ENCODE peak calls at places on chromosomes 7 and 10, in five cellular contexts. T, W, P, Y and I are unnamed samples.
A peak's percentile ranks its signal among the peaks of the same experiment; 100 is the strongest.

GRCh38 chr10:6347391-6347951 is 144.7 kb downstream of the PFKFB3 start:
- DNase-seq in T (no peak), Y (no peak), W (peak; percentile 75), P (no peak), I (peak; percentile 63)

GRCh38 chr7:33192695-33193291 is 63.4 kb downstream of the BBS9 start:
- DNase-seq in W (no peak), T (no peak), P (no peak), Y (no peak), I (no peak)

GRCh38 chr10:12540341-12540781 is 191.0 kb downstream of the CAMK1D start:
- DNase-seq in T (no peak), P (no peak), Y (no peak), W (no peak), I (no peak)

GRCh38 chr10:14904316-14904732 is 25.7 kb downstream of the SUV39H2 start:
- DNase-seq in W (no peak), Y (peak; percentile 43), P (no peak), T (peak; percentile 30), I (no peak)

GRCh38 chr7:125195156-125195555 is 265.5 kb upstream of the POT1 start:
- DNase-seq in W (no peak), P (no peak), Y (no peak), T (no peak), I (no peak)

GRCh38 chr7:30225863-30226361 is 58.5 kb upstream of the ZNRF2 start:
- DNase-seq in P (peak; percentile 63), W (no peak), T (peak; percentile 87), Y (peak; percentile 32), I (no peak)

GRCh38 chr10:91220954-91221696 is 662 bp downstream of the PCGF5 start:
- DNase-seq in Y (no peak), P (peak; percentile 19), T (peak; percentile 41), W (no peak), I (no peak)

GRCh38 chr7:92633211-92633906 is 43.2 kb upstream of the FAM133B start:
- DNase-seq in W (no peak), Y (no peak), P (peak; percentile 23), T (no peak), I (no peak)

GRCh38 chr10:107814865-107815487 is 650.5 kb upstream of the SORCS1 start:
- DNase-seq in P (peak; percentile 38), W (no peak), Y (peak; percentile 54), T (peak; percentile 76), I (no peak)

GRCh38 chr10:114491933-114492332 is 87.6 kb upstream of the AFAP1L2 start:
- DNase-seq in T (no peak), Y (no peak), W (no peak), P (peak; percentile 67), I (no peak)

GRCh38 chr10:66378117-66378876 is 547.5 kb upstream of the LRRTM3 start:
- DNase-seq in Y (no peak), T (no peak), W (no peak), P (no peak), I (no peak)

GRCh38 chr10:63593576-63593975 is 72.4 kb downstream of the REEP3 start:
- DNase-seq in T (no peak), P (no peak), Y (no peak), W (no peak), I (no peak)

GRCh38 chr7:121872831-121873764 is at the start of gene PTPRZ1:
- DNase-seq in P (peak; percentile 3), T (peak; percentile 73), Y (peak; percentile 68), W (no peak), I (no peak)

GRCh38 chr10:79069325-79070090 is 742 bp downstream of the ZMIZ1 start:
- DNase-seq in Y (peak; percentile 73), T (peak; percentile 46), P (peak; percentile 67), W (peak; percentile 67), I (no peak)

GRCh38 chr10:28179490-28180099 is 123.3 kb downstream of the MPP7 start:
- DNase-seq in T (peak; percentile 59), W (no peak), Y (peak; percentile 23), P (peak; percentile 21), I (peak; percentile 8)

GRCh38 chr7:8261711-8262695 is at the start of gene ICA1:
- DNase-seq in Y (peak; percentile 90), P (peak; percentile 80), T (peak; percentile 82), W (no peak), I (no peak)

GRCh38 chr10:98138031-98138430 is 3.6 kb downstream of the R3HCC1L start:
- DNase-seq in P (no peak), Y (no peak), T (no peak), W (no peak), I (no peak)
- TF ChIP-seq CTCF in P (no peak), Y (no peak), T (no peak), W (no peak), I (no peak)

DNA sequence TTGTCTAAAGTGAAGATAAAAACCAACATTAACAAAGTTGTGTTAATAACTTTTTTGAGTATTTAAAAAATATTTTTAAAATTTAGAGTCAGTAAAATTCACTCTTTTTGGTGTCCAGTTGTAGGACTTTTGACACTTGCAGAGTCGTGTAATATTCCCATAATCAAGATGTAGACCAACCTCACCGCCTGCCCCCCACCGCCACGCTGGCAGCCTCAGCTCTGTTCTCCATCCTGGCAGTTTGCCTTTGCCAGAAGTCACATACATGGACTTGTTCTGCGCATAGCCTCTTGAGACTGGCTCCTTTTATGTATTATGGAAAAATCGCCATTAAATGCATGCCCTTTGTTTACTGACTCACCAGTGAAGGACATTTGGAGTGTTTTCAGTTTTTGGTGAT is 27.3 kb upstream of the SYCE1 start:
- DNase-seq in Y (no peak), W (no peak), P (no peak), T (no peak), I (no peak)
- H3K9me3 ChIP-seq in Y (no peaks in the 10 kb centered on the region), W (no peaks in the 10 kb centered on the region), P (no peaks in the 10 kb centered on the region), T (peaks cover 4% of the 10 kb centered on the region), I (no peaks in the 10 kb centered on the region)

DNA sequence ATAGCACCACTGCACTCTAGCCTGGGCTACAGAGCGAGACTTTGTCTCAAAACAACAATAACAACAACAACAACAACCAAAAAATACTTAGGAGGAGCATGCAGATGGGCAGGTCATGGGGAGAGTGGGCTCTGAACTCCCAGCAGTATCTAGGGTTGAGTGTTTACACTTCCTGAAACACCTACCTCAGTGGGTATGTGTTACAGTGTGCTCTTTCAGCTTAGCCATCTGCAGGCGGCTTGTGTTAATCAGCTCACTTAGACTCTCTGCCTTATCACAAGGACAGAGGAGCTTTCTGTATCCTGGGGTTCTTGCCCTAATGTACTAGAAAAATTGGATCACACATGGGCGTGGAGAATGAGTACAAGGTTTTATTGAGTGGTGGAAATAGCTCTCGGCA is 340.2 kb downstream of the KIF20B start:
- DNase-seq in T (no peak), Y (no peak), W (no peak), P (no peak), I (no peak)
- H3K27ac ChIP-seq in T (no peak overlapping the region), Y (no peak overlapping the region), W (no peak overlapping the region), P (no peak overlapping the region), I (no peak overlapping the region)

GRCh38 chr10:77605466-77605865 is 32.1 kb downstream of the KCNMA1 start:
- DNase-seq in W (no peak), Y (peak; percentile 53), T (peak; percentile 35), P (no peak), I (no peak)
- TF ChIP-seq CTCF in W (no peak), Y (peak; percentile 41), T (no peak), P (no peak), I (no peak)

GRCh38 chr7:158518915-158519640 is 68.5 kb downstream of the PTPRN2 start:
- DNase-seq in T (no peak), P (no peak), Y (no peak), W (no peak), I (no peak)

GRCh38 chr7:158520825-158521224 is 66.8 kb downstream of the PTPRN2 start:
- DNase-seq in Y (no peak), P (no peak), T (no peak), W (no peak), I (no peak)

GRCh38 chr7:158516524-158516923 is 71.1 kb downstream of the PTPRN2 start:
- DNase-seq in Y (no peak), P (no peak), T (no peak), W (no peak), I (no peak)

GRCh38 chr7:158517072-158517471 is 70.6 kb downstream of the PTPRN2 start:
- DNase-seq in T (no peak), Y (no peak), W (no peak), P (no peak), I (no peak)

GRCh38 chr7:158517571-158517970 is 70.1 kb downstream of the PTPRN2 start:
- DNase-seq in T (no peak), Y (no peak), P (no peak), W (no peak), I (no peak)
- H3K9me3 ChIP-seq in T (no peaks in the 10 kb centered on the region), Y (peaks cover 9% of the 10 kb centered on the region), P (no peaks in the 10 kb centered on the region), W (no peaks in the 10 kb centered on the region), I (no peaks in the 10 kb centered on the region)

GRCh38 chr7:25857376-25858067 is 294.5 kb upstream of the NFE2L3 start:
- DNase-seq in W (no peak), P (no peak), Y (peak; percentile 36), T (peak; percentile 60), I (no peak)

GRCh38 chr7:25858562-25859411 is 293.2 kb upstream of the NFE2L3 start:
- DNase-seq in Y (no peak), T (no peak), P (no peak), W (no peak), I (no peak)

GRCh38 chr7:25859732-25860131 is 292.3 kb upstream of the NFE2L3 start:
- DNase-seq in W (no peak), T (no peak), Y (no peak), P (no peak), I (no peak)

GRCh38 chr7:25859412-25859704 is 292.6 kb upstream of the NFE2L3 start:
- DNase-seq in Y (no peak), W (no peak), T (no peak), P (no peak), I (no peak)

GRCh38 chr7:25858200-25858561 is 293.8 kb upstream of the NFE2L3 start:
- DNase-seq in P (no peak), Y (no peak), T (no peak), W (no peak), I (no peak)
- H3K27ac ChIP-seq in P (no peak overlapping the region), Y (no peak overlapping the region), T (no peak overlapping the region), W (no peak overlapping the region), I (no peak overlapping the region)

GRCh38 chr7:51000956-51001355 is 218.3 kb upstream of the GRB10 start:
- DNase-seq in P (no peak), Y (no peak), W (no peak), T (no peak), I (no peak)
- TF ChIP-seq CTCF in P (no peak), Y (peak; percentile 46), W (no peak), T (no peak), I (no peak)

GRCh38 chr7:64884085-64884912 is 18.8 kb upstream of the ZNF273 start:
- DNase-seq in Y (peak; percentile 14), T (no peak), W (peak; percentile 35), P (no peak), I (no peak)

GRCh38 chr7:64885520-64886240 is 17.4 kb upstream of the ZNF273 start:
- DNase-seq in T (no peak), Y (peak; percentile 8), W (no peak), P (no peak), I (no peak)

GRCh38 chr7:64886956-64887545 is 16.0 kb upstream of the ZNF273 start:
- DNase-seq in T (no peak), W (peak; percentile 23), P (no peak), Y (peak; percentile 10), I (no peak)

GRCh38 chr7:64883113-64883905 is 19.8 kb upstream of the ZNF273 start:
- DNase-seq in W (peak; percentile 40), T (no peak), Y (peak; percentile 19), P (no peak), I (no peak)

GRCh38 chr7:64884913-64885370 is 18.1 kb upstream of the ZNF273 start:
- DNase-seq in W (no peak), P (no peak), T (no peak), Y (peak; percentile 9), I (no peak)
- H3K9me3 ChIP-seq in W (no peaks in the 10 kb centered on the region), P (no peaks in the 10 kb centered on the region), T (no peaks in the 10 kb centered on the region), Y (no peaks in the 10 kb centered on the region), I (no peaks in the 10 kb centered on the region)